ENCODE peak calls at places on chromosomes 12 and 14, in eight cellular contexts. One of them, this sample, is unnamed.

GRCh38 chr12:26630546-26631027 is 202.4 kb downstream of the ITPR2 start:
- DNase-seq in heart right ventricle: no peak
- DNase-seq in effector CD4-positive, alpha-beta T cell: no peak
- DNase-seq in OCI-LY7: no peak
- DNase-seq in NCI-H748 treated with DMSO at 0.1 percent for 48 hours: no peak
- DNase-seq in PC-3: peak
- DNase-seq in choroid plexus epithelial cell: peak
- DNase-seq in cardiac fibroblast: peak
- DNase-seq in this sample: no peak

GRCh38 chr12:112162261-112162790 is 37.0 kb downstream of the TRAFD1 start:
- DNase-seq in OCI-LY7: no peak
- DNase-seq in heart right ventricle: no peak
- DNase-seq in choroid plexus epithelial cell: no peak
- DNase-seq in effector CD4-positive, alpha-beta T cell: no peak
- DNase-seq in PC-3: no peak
- DNase-seq in cardiac fibroblast: no peak
- DNase-seq in NCI-H748 treated with DMSO at 0.1 percent for 48 hours: no peak
- DNase-seq in this sample: no peak

GRCh38 chr12:2582631-2583616 is 211.8 kb upstream of the FKBP4 start:
- DNase-seq in cardiac fibroblast: peak
- DNase-seq in OCI-LY7: peak
- DNase-seq in effector CD4-positive, alpha-beta T cell: no peak
- DNase-seq in NCI-H748 treated with DMSO at 0.1 percent for 48 hours: peak
- DNase-seq in heart right ventricle: peak
- DNase-seq in choroid plexus epithelial cell: peak
- DNase-seq in PC-3: peak
- DNase-seq in this sample: peak

GRCh38 chr14:22221508-22221907 is 367.5 kb downstream of the DAD1 start:
- DNase-seq in choroid plexus epithelial cell: peak
- DNase-seq in cardiac fibroblast: peak
- DNase-seq in heart right ventricle: no peak
- DNase-seq in NCI-H748 treated with DMSO at 0.1 percent for 48 hours: no peak
- DNase-seq in OCI-LY7: peak
- DNase-seq in effector CD4-positive, alpha-beta T cell: no peak
- DNase-seq in PC-3: peak
- DNase-seq in this sample: peak

GRCh38 chr14:61495809-61496208 is 174.4 kb downstream of the PRKCH start:
- DNase-seq in PC-3: no peak
- DNase-seq in cardiac fibroblast: no peak
- DNase-seq in effector CD4-positive, alpha-beta T cell: no peak
- DNase-seq in NCI-H748 treated with DMSO at 0.1 percent for 48 hours: no peak
- DNase-seq in OCI-LY7: no peak
- DNase-seq in heart right ventricle: no peak
- DNase-seq in choroid plexus epithelial cell: no peak
- DNase-seq in this sample: no peak

GRCh38 chr12:52229836-52230343 is 3.2 kb upstream of the KRT7 start:
- DNase-seq in NCI-H748 treated with DMSO at 0.1 percent for 48 hours: no peak
- DNase-seq in choroid plexus epithelial cell: no peak
- DNase-seq in PC-3: no peak
- DNase-seq in cardiac fibroblast: no peak
- DNase-seq in OCI-LY7: no peak
- DNase-seq in effector CD4-positive, alpha-beta T cell: no peak
- DNase-seq in heart right ventricle: no peak
- DNase-seq in this sample: no peak

GRCh38 chr12:31324845-31325523 is 966 bp downstream of the SINHCAF start:
- DNase-seq in heart right ventricle: peak
- DNase-seq in OCI-LY7: peak
- DNase-seq in cardiac fibroblast: peak
- DNase-seq in NCI-H748 treated with DMSO at 0.1 percent for 48 hours: peak
- DNase-seq in effector CD4-positive, alpha-beta T cell: peak
- DNase-seq in PC-3: peak
- DNase-seq in choroid plexus epithelial cell: peak
- DNase-seq in this sample: peak

GRCh38 chr12:93094988-93095737 is 166.1 kb upstream of the EEA1 start:
- DNase-seq in heart right ventricle: no peak
- DNase-seq in NCI-H748 treated with DMSO at 0.1 percent for 48 hours: no peak
- DNase-seq in cardiac fibroblast: no peak
- DNase-seq in PC-3: no peak
- DNase-seq in choroid plexus epithelial cell: no peak
- DNase-seq in OCI-LY7: peak
- DNase-seq in effector CD4-positive, alpha-beta T cell: no peak
- DNase-seq in this sample: no peak

GRCh38 chr14:102930753-102931579 is 8.5 kb downstream of the AMN start:
- DNase-seq in NCI-H748 treated with DMSO at 0.1 percent for 48 hours: no peak
- DNase-seq in OCI-LY7: no peak
- DNase-seq in heart right ventricle: no peak
- DNase-seq in choroid plexus epithelial cell: peak
- DNase-seq in PC-3: peak
- DNase-seq in effector CD4-positive, alpha-beta T cell: no peak
- DNase-seq in cardiac fibroblast: peak
- DNase-seq in this sample: no peak

GRCh38 chr12:76881152-76881551 is 2.3 kb upstream of the CSRP2 start:
- DNase-seq in OCI-LY7: no peak
- DNase-seq in choroid plexus epithelial cell: no peak
- DNase-seq in heart right ventricle: no peak
- DNase-seq in effector CD4-positive, alpha-beta T cell: no peak
- DNase-seq in PC-3: no peak
- DNase-seq in NCI-H748 treated with DMSO at 0.1 percent for 48 hours: no peak
- DNase-seq in cardiac fibroblast: no peak
- DNase-seq in this sample: no peak

GRCh38 chr12:56082382-56082781 is 2.4 kb downstream of the ERBB3 start:
- DNase-seq in effector CD4-positive, alpha-beta T cell: no peak
- DNase-seq in heart right ventricle: no peak
- DNase-seq in PC-3: no peak
- DNase-seq in choroid plexus epithelial cell: no peak
- DNase-seq in NCI-H748 treated with DMSO at 0.1 percent for 48 hours: no peak
- DNase-seq in OCI-LY7: no peak
- DNase-seq in cardiac fibroblast: no peak
- DNase-seq in this sample: no peak

GRCh38 chr12:21828111-21828775 is 53.7 kb upstream of the KCNJ8 start:
- DNase-seq in heart right ventricle: no peak
- DNase-seq in NCI-H748 treated with DMSO at 0.1 percent for 48 hours: no peak
- DNase-seq in effector CD4-positive, alpha-beta T cell: no peak
- DNase-seq in cardiac fibroblast: peak
- DNase-seq in OCI-LY7: no peak
- DNase-seq in PC-3: no peak
- DNase-seq in choroid plexus epithelial cell: peak
- DNase-seq in this sample: no peak

GRCh38 chr12:93128332-93128707 is 199.2 kb upstream of the EEA1 start:
- DNase-seq in OCI-LY7: no peak
- DNase-seq in effector CD4-positive, alpha-beta T cell: no peak
- DNase-seq in choroid plexus epithelial cell: no peak
- DNase-seq in PC-3: no peak
- DNase-seq in NCI-H748 treated with DMSO at 0.1 percent for 48 hours: no peak
- DNase-seq in heart right ventricle: no peak
- DNase-seq in cardiac fibroblast: no peak
- DNase-seq in this sample: no peak

GRCh38 chr12:12704593-12705230 is 8.7 kb upstream of the GPR19 start:
- DNase-seq in choroid plexus epithelial cell: peak
- DNase-seq in OCI-LY7: peak
- DNase-seq in heart right ventricle: peak
- DNase-seq in NCI-H748 treated with DMSO at 0.1 percent for 48 hours: peak
- DNase-seq in cardiac fibroblast: peak
- DNase-seq in effector CD4-positive, alpha-beta T cell: no peak
- DNase-seq in PC-3: peak
- DNase-seq in this sample: peak

GRCh38 chr12:121989266-121989950 is 32.3 kb upstream of the BCL7A start:
- DNase-seq in OCI-LY7: no peak
- DNase-seq in choroid plexus epithelial cell: no peak
- DNase-seq in cardiac fibroblast: no peak
- DNase-seq in heart right ventricle: no peak
- DNase-seq in NCI-H748 treated with DMSO at 0.1 percent for 48 hours: peak
- DNase-seq in PC-3: no peak
- DNase-seq in effector CD4-positive, alpha-beta T cell: no peak
- DNase-seq in this sample: no peak

GRCh38 chr14:105026033-105026785 is 5.3 kb upstream of the CDCA4 start:
- DNase-seq in PC-3: peak
- DNase-seq in OCI-LY7: no peak
- DNase-seq in choroid plexus epithelial cell: peak
- DNase-seq in heart right ventricle: no peak
- DNase-seq in effector CD4-positive, alpha-beta T cell: no peak
- DNase-seq in NCI-H748 treated with DMSO at 0.1 percent for 48 hours: no peak
- DNase-seq in cardiac fibroblast: peak
- DNase-seq in this sample: no peak

GRCh38 chr12:57727758-57728395 is 10.7 kb downstream of the AGAP2 start:
- DNase-seq in cardiac fibroblast: no peak
- DNase-seq in PC-3: no peak
- DNase-seq in OCI-LY7: no peak
- DNase-seq in effector CD4-positive, alpha-beta T cell: no peak
- DNase-seq in NCI-H748 treated with DMSO at 0.1 percent for 48 hours: no peak
- DNase-seq in heart right ventricle: no peak
- DNase-seq in choroid plexus epithelial cell: no peak
- DNase-seq in this sample: no peak

GRCh38 chr12:133080619-133081407 is at the start of gene ZNF140:
- DNase-seq in choroid plexus epithelial cell: peak
- DNase-seq in OCI-LY7: peak
- DNase-seq in heart right ventricle: peak
- DNase-seq in PC-3: peak
- DNase-seq in effector CD4-positive, alpha-beta T cell: peak
- DNase-seq in cardiac fibroblast: peak
- DNase-seq in NCI-H748 treated with DMSO at 0.1 percent for 48 hours: peak
- DNase-seq in this sample: peak

GRCh38 chr14:102111101-102111500 is 24.3 kb upstream of the HSP90AA1 start:
- DNase-seq in heart right ventricle: no peak
- DNase-seq in NCI-H748 treated with DMSO at 0.1 percent for 48 hours: no peak
- DNase-seq in PC-3: no peak
- DNase-seq in effector CD4-positive, alpha-beta T cell: no peak
- DNase-seq in cardiac fibroblast: no peak
- DNase-seq in OCI-LY7: no peak
- DNase-seq in choroid plexus epithelial cell: no peak
- DNase-seq in this sample: no peak

GRCh38 chr12:12180575-12180974 is 86.3 kb downstream of the LRP6 start:
- DNase-seq in NCI-H748 treated with DMSO at 0.1 percent for 48 hours: no peak
- DNase-seq in OCI-LY7: no peak
- DNase-seq in heart right ventricle: no peak
- DNase-seq in effector CD4-positive, alpha-beta T cell: no peak
- DNase-seq in choroid plexus epithelial cell: no peak
- DNase-seq in PC-3: no peak
- DNase-seq in cardiac fibroblast: peak
- DNase-seq in this sample: no peak

GRCh38 chr12:131853832-131854797 is 25.9 kb downstream of the MMP17 start:
- DNase-seq in effector CD4-positive, alpha-beta T cell: no peak
- DNase-seq in PC-3: peak
- DNase-seq in NCI-H748 treated with DMSO at 0.1 percent for 48 hours: no peak
- DNase-seq in heart right ventricle: no peak
- DNase-seq in cardiac fibroblast: no peak
- DNase-seq in choroid plexus epithelial cell: no peak
- DNase-seq in OCI-LY7: no peak
- DNase-seq in this sample: no peak

GRCh38 chr12:108387771-108388170 is 48.7 kb upstream of the CMKLR1 start:
- DNase-seq in OCI-LY7: no peak
- DNase-seq in NCI-H748 treated with DMSO at 0.1 percent for 48 hours: no peak
- DNase-seq in choroid plexus epithelial cell: no peak
- DNase-seq in heart right ventricle: no peak
- DNase-seq in cardiac fibroblast: no peak
- DNase-seq in effector CD4-positive, alpha-beta T cell: no peak
- DNase-seq in PC-3: no peak
- DNase-seq in this sample: no peak

GRCh38 chr12:132279184-132279889 is 50.1 kb downstream of the GALNT9 start:
- DNase-seq in OCI-LY7: no peak
- DNase-seq in PC-3: no peak
- DNase-seq in NCI-H748 treated with DMSO at 0.1 percent for 48 hours: no peak
- DNase-seq in choroid plexus epithelial cell: peak
- DNase-seq in cardiac fibroblast: peak
- DNase-seq in effector CD4-positive, alpha-beta T cell: no peak
- DNase-seq in heart right ventricle: peak
- DNase-seq in this sample: no peak